ENCODE peak calls at places on chromosomes 13 and 19, in six cellular contexts. E is lower lobe of right lung, R is bronchial epithelial cell, V is foreskin fibroblast, D is lung, A is choroid plexus epithelial cell. F is an unnamed sample.

GRCh38 chr13:29429496-29429895 is 166.0 kb downstream of the SLC7A1 start:
- DNase-seq in V (peak; percentile 24), E (no peak), R (no peak), D (no peak), A (peak; percentile 38), F (no peak)

GRCh38 chr13:85462792-85463425 is 336.3 kb downstream of the SLITRK6 start:
- DNase-seq in D (no peak), A (no peak), R (no peak), E (no peak), V (no peak), F (no peak)

GRCh38 chr13:99288069-99288468 is 19.1 kb downstream of the GPR183 start:
- DNase-seq in R (no peak), E (no peak), V (no peak), A (no peak), D (no peak), F (no peak)

GRCh38 chr13:21817878-21818277 is 147.0 kb downstream of the FGF9 start:
- DNase-seq in V (no peak), A (no peak), R (no peak), D (no peak), E (no peak), F (no peak)

GRCh38 chr19:16024266-16025107 is 51.8 kb upstream of the TPM4 start:
- DNase-seq in R (no peak), E (no peak), V (no peak), D (no peak), A (no peak), F (no peak)

GRCh38 chr19:41192574-41193419 is at the start of gene CYP2S1:
- DNase-seq in D (no peak), A (no peak), V (peak; percentile 27), R (no peak), E (peak; percentile 63), F (peak; percentile 55)

GRCh38 chr19:1177322-1178114 is 3.5 kb upstream of the SBNO2 start:
- DNase-seq in D (no peak), V (peak; percentile 97), A (peak; percentile 93), R (peak; percentile 96), E (no peak), F (peak; percentile 89)

GRCh38 chr13:75770164-75771145 is 134.3 kb downstream of the LMO7 start:
- DNase-seq in A (peak; percentile 60), D (no peak), E (no peak), V (peak; percentile 55), R (peak; percentile 64), F (peak; percentile 86)

GRCh38 chr13:33800646-33801186 is 17.2 kb upstream of the RFC3 start:
- DNase-seq in D (no peak), E (no peak), A (no peak), R (no peak), V (no peak), F (peak; percentile 13)

GRCh38 chr13:97125810-97126738 is 96.1 kb upstream of the MBNL2 start:
- DNase-seq in A (peak; percentile 64), V (peak; percentile 72), D (peak; percentile 60), E (no peak), R (peak; percentile 91), F (peak; percentile 94)

DNA sequence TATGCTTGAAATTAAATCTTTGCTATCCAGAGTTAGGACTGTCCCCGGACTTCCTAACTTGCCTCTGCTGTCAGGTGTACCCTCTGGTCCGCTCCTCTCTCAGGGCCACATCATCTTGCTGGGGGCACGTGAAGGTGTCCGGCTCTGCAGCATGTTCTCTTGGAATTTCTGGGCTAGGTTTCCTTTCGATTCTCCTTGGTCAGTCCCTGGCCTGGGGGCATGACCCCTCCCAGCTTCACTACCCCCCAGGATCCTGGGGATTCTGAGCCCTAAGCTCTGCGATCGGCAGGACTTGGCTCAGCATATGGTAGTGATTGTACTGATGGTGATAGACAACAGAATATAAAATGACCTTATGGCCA is 5.1 kb upstream of the GPI start:
- DNase-seq in D (no peak), E (no peak), A (no peak), R (no peak), V (no peak), F (no peak)
- H3K4me3 ChIP-seq in D (no peak overlapping the region), E (peak overlapping the region; percentile 53), A (peak overlapping the region; percentile 64), R (peak overlapping the region; percentile 33), V (peak overlapping the region; percentile 44), F (peak overlapping the region; percentile 59)

DNA sequence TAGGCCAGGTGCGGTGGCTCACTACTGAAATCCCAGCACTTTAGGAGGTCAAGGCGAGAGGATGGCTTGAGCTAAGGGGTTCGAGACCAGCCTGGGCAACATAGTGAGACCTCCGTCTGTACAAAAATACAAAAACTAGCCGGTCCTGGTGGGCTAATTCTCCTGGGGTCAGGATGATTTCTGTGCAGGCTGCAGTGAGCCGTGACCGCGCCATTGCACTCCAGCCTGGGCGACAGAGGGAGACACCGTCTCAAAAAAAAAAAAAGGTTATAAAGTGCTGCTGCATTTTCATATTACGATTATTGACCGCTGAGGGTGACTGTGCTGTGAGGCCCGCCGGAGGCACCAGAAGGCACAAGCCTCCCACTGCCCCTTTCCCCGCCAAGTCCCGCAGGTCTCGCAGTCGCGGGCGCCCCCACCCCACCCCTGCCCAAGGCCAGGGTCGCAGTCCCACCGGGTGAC is 477 bp upstream of the PLEKHF1 start:
- DNase-seq in A (no peak), E (no peak), V (no peak), D (no peak), R (no peak), F (no peak)
- TF ChIP-seq CTCF in A (no peak), E (peak; percentile 34), V (no peak), D (no peak), R (no peak), F (no peak)

GRCh38 chr13:19601749-19602725 is 31.4 kb upstream of the MPHOSPH8 start:
- DNase-seq in R (no peak), D (no peak), A (peak; percentile 41), V (peak; percentile 72), E (peak; percentile 61), F (peak; percentile 43)
- H3K4me3 ChIP-seq in R (peak overlapping the region; percentile 51), D (peak overlapping the region; percentile 62), A (peak overlapping the region; percentile 67), V (peak overlapping the region; percentile 58), E (peak overlapping the region; percentile 62), F (peak overlapping the region; percentile 66)

DNA sequence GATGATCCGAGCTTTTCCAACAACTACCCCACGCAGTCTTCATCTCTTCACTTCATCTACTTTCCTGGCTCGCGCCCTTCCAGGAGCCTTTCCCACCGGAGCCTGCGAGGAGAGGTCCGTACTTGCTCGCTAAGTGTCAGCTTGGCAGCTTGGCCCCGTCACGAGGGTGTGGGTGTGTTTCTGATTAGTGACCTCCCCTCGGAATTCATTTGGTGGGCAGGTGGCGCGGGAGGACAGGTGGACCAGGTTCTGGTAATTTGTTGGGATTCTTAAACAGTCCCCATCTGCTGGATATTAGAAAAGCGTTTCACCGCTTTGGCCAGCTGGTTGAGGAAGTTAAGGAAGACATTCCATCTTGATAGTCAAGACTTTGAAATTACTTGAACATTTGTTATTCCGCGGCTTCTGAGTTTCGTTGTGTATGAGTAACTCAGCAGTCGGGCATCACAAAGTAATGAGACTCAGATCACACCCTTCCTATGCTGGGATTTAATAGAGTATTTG is 515 bp downstream of the UFM1 start:
- DNase-seq in A (peak; percentile 65), D (peak; percentile 77), V (peak; percentile 64), E (peak; percentile 87), R (peak; percentile 56), F (peak; percentile 65)
- TF ChIP-seq CTCF in A (no peak), D (no peak), V (no peak), E (no peak), R (no peak), F (no peak)

GRCh38 chr19:2719910-2720776 is 1.0 kb downstream of the DIRAS1 start:
- DNase-seq in R (no peak), V (peak; percentile 72), E (peak; percentile 44), A (peak; percentile 22), D (no peak), F (no peak)
- H3K4me3 ChIP-seq in R (no peak overlapping the region), V (peak overlapping the region; percentile 45), E (peak overlapping the region; percentile 27), A (no peak overlapping the region), D (no peak overlapping the region), F (no peak overlapping the region)